ENCODE peak calls at places on chromosomes 7 and 10, in nine cellular contexts. N, H, C, F, E, T, Z, D and O are unnamed samples.

GRCh38 chr10:71817831-71818268 is 33.2 kb downstream of the PSAP start:
- DNase-seq in N (peak), D (no peak), T (no peak), H (no peak), E (no peak), C (no peak), F (no peak), Z (no peak), O (no peak)

GRCh38 chr10:71494470-71494869 is 97.8 kb downstream of the CDH23 start:
- DNase-seq in E (no peak), C (no peak), N (no peak), T (no peak), D (no peak), H (no peak), Z (no peak), F (no peak), O (no peak)

GRCh38 chr10:61108880-61109279 is 164.9 kb upstream of the RHOBTB1 start:
- DNase-seq in H (no peak), F (no peak), N (no peak), C (no peak), E (no peak), D (no peak), T (no peak), Z (no peak), O (no peak)

GRCh38 chr7:128124786-128125185 is 93.5 kb upstream of the LRRC4 start:
- DNase-seq in D (no peak), H (no peak), E (no peak), T (no peak), F (no peak), C (no peak), N (no peak), Z (no peak), O (no peak)

GRCh38 chr7:136105191-136105590 is 128.0 kb upstream of the MTPN start:
- DNase-seq in N (no peak), D (no peak), T (no peak), E (no peak), Z (no peak), H (no peak), F (no peak), C (no peak), O (no peak)

GRCh38 chr10:71447676-71448075 is 51.0 kb downstream of the CDH23 start:
- DNase-seq in F (no peak), C (no peak), N (no peak), E (no peak), Z (no peak), H (no peak), T (no peak), D (no peak), O (no peak)

GRCh38 chr10:12729885-12730284 is 271.6 kb downstream of the CCDC3 start:
- DNase-seq in E (no peak), D (no peak), T (peak), Z (no peak), F (no peak), N (no peak), H (peak), C (peak), O (peak)

GRCh38 chr7:78489851-78490250 is 691.3 kb downstream of the PHTF2 start:
- DNase-seq in F (no peak), D (no peak), E (no peak), T (no peak), Z (no peak), C (no peak), H (no peak), N (no peak), O (no peak)

GRCh38 chr7:108145401-108145800 is 15.2 kb upstream of the LAMB4 start:
- DNase-seq in N (no peak), C (no peak), Z (no peak), H (peak), F (no peak), D (no peak), T (no peak), E (no peak), O (no peak)

GRCh38 chr7:41861642-41862041 is 158.8 kb upstream of the INHBA start:
- DNase-seq in C (no peak), D (no peak), Z (no peak), T (no peak), N (no peak), H (no peak), E (no peak), F (no peak), O (no peak)

GRCh38 chr10:31197886-31198285 is 121.1 kb upstream of the ZEB1 start:
- DNase-seq in T (no peak), H (no peak), C (no peak), D (no peak), F (no peak), Z (no peak), N (no peak), E (no peak), O (no peak)

GRCh38 chr10:5963591-5963990 is 13.8 kb downstream of the IL15RA start:
- DNase-seq in C (no peak), E (no peak), Z (no peak), D (no peak), T (no peak), H (peak), F (no peak), N (no peak), O (no peak)

GRCh38 chr7:83648464-83649241 is at the start of gene SEMA3E:
- DNase-seq in H (peak), N (no peak), D (peak), F (peak), Z (no peak), E (peak), T (peak), C (no peak), O (no peak)

GRCh38 chr10:128936392-128936791 is 530.6 kb upstream of the MGMT start:
- DNase-seq in E (no peak), N (no peak), T (no peak), Z (no peak), F (no peak), H (no peak), C (no peak), D (no peak), O (no peak)

GRCh38 chr10:80141696-80142460 is 9.3 kb downstream of the PLAC9 start:
- DNase-seq in Z (no peak), N (peak), H (peak), D (no peak), T (no peak), C (no peak), E (no peak), F (no peak), O (no peak)
- H3K27ac ChIP-seq in Z (no peak), N (no peak), H (no peak), D (no peak), T (no peak), C (no peak), E (no peak), F (no peak), O (no peak)

GRCh38 chr7:39832519-39833085 is 117.5 kb upstream of the CDK13 start:
- DNase-seq in Z (no peak), H (no peak), C (no peak), N (no peak), D (no peak), E (no peak), T (no peak), F (no peak), O (no peak)
- H3K4me3 ChIP-seq in Z (no peak), H (no peak), C (no peak), N (no peak), D (peak), E (peak), T (peak), F (peak), O (peak)

GRCh38 chr7:104007614-104008013 is 18.2 kb upstream of the RELN start:
- DNase-seq in Z (no peak), C (no peak), N (no peak), T (no peak), E (no peak), H (no peak), F (no peak), D (no peak), O (no peak)

GRCh38 chr7:104012815-104013214 is 23.4 kb upstream of the RELN start:
- DNase-seq in T (no peak), N (no peak), F (no peak), Z (no peak), C (no peak), D (no peak), H (no peak), E (no peak), O (no peak)

GRCh38 chr7:104008107-104008506 is 18.6 kb upstream of the RELN start:
- DNase-seq in Z (no peak), T (no peak), H (no peak), D (no peak), F (no peak), E (no peak), C (no peak), N (no peak), O (no peak)

GRCh38 chr7:104010052-104010909 is 20.8 kb upstream of the RELN start:
- DNase-seq in E (no peak), N (no peak), T (no peak), Z (no peak), D (no peak), H (peak), C (no peak), F (no peak), O (no peak)

GRCh38 chr7:104011829-104012228 is 22.4 kb upstream of the RELN start:
- DNase-seq in E (no peak), F (no peak), D (no peak), N (no peak), Z (no peak), H (no peak), C (no peak), T (peak), O (no peak)
- H3K27ac ChIP-seq in E (no peak), F (no peak), D (no peak), N (no peak), Z (no peak), H (no peak), C (no peak), T (peak), O (no peak)

GRCh38 chr7:151410405-151411390 is 860 bp upstream of the WDR86 start:
- DNase-seq in N (no peak), E (no peak), C (no peak), T (peak), H (peak), D (no peak), F (no peak), Z (peak), O (peak)

GRCh38 chr7:151411551-151411950 is 1.7 kb upstream of the WDR86 start:
- DNase-seq in T (no peak), D (no peak), Z (no peak), H (no peak), E (no peak), F (no peak), C (no peak), N (no peak), O (no peak)

GRCh38 chr7:151408498-151408838 is 1.4 kb downstream of the WDR86 start:
- DNase-seq in F (no peak), C (no peak), E (no peak), Z (no peak), H (no peak), N (no peak), T (no peak), D (no peak), O (no peak)

GRCh38 chr7:151408839-151409554 is 841 bp downstream of the WDR86 start:
- DNase-seq in N (no peak), E (no peak), Z (peak), H (peak), C (no peak), F (no peak), D (no peak), T (peak), O (no peak)

GRCh38 chr7:151409555-151410404 is at the start of gene WDR86:
- DNase-seq in E (no peak), H (peak), F (no peak), Z (peak), T (peak), N (no peak), C (no peak), D (no peak), O (peak)
- H3K4me3 ChIP-seq in E (peak), H (peak), F (peak), Z (no peak), T (peak), N (peak), C (peak), D (no peak), O (peak)

DNA sequence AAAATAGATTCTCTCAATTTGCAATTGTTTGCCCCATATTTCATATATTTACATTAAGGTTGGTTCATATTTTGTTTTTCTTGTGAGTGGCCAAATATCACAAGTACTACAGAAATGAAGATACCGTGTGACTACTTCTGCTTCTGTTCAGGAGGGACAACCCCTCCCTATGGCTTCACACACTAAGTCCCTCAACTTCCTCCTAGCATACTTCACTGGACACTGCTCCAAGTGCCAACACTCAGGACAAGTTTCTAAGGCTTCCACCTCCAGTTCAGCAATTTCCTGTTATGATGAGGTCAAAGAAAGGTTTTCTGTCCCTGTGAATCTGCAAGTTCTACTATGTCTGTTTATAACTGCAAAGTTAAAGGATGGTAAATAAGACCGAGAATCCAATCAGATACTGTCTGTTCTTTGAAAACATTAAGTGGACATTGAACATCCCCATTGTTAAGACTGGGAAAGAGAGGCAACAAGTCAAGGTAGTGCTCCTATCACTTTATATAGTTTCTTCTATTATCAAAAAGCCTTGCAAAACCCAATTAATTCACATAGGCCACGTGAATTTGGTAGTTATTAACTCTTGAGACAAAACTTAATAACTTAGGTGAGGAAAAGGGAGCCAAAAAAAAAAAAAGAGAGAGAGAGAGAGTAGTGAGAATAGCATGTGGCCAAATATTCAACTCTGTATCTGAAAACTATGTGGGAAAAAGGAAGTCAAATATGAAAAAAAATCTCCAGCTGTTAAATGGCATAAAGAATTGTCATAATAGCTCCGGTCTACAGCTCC is 81.3 kb upstream of the DKK1 start:
- DNase-seq in H (no peak), C (no peak), T (peak), N (no peak), Z (no peak), F (no peak), D (no peak), E (peak), O (no peak)
- H3K27ac ChIP-seq in H (no peak), C (no peak), T (no peak), N (no peak), Z (no peak), F (peak), D (peak), E (peak), O (no peak)

GRCh38 chr10:123147635-123148413 is at the start of gene HMX2:
- DNase-seq in H (peak), E (no peak), N (no peak), C (no peak), F (no peak), Z (no peak), D (no peak), T (peak), O (no peak)

GRCh38 chr10:123146892-123147634 is 873 bp upstream of the HMX2 start:
- DNase-seq in Z (no peak), E (no peak), H (no peak), C (no peak), N (no peak), T (no peak), F (no peak), D (no peak), O (peak)

GRCh38 chr10:123149162-123149567 is 1.2 kb downstream of the HMX2 start:
- DNase-seq in C (no peak), E (no peak), D (no peak), N (no peak), H (peak), F (no peak), Z (no peak), T (no peak), O (no peak)

GRCh38 chr10:123149568-123150228 is 1.8 kb downstream of the HMX2 start:
- DNase-seq in Z (peak), N (no peak), E (no peak), C (no peak), T (peak), H (peak), D (no peak), F (no peak), O (peak)

DNA sequence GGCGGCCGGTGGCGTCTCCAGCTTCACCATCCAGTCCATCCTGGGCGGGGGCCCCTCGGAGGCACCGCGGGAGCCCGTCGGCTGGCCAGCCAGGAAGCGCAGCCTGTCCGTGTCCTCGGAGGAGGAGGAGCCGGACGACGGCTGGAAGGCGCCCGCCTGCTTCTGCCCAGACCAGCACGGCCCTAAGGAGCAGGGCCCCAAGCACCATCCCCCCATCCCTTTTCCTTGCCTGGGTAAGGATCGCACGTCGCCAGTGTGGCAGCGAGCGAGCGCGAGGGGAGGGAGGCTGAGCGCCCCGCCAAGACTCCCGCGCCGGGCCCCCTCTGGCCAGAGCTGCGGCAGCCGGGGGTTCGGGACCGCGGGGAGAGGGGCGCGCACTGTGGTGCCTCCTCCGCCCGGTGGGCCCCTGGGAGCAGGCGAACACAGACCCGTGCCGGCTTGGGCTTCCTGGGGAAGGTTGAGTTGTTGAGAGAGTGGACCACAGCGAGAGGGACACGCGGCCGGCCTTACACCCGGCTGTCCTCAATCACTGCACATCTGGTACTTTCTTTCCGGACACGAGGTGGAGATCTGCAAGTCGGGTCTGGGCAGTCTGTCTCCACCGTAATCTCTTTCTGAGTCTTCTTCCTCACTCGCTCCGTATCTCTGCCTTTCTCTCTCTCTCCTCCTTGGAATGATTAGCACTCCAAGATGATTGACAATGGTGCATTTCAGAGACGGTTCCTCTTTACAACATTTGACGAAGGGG is 652 bp downstream of the HMX2 start:
- DNase-seq in F (no peak), D (no peak), E (no peak), C (no peak), N (no peak), H (peak), T (no peak), Z (no peak), O (no peak)
- H3K4me3 ChIP-seq in F (peak), D (no peak), E (peak), C (peak), N (no peak), H (no peak), T (peak), Z (no peak), O (peak)

GRCh38 chr10:3761111-3761686 is 23.8 kb downstream of the KLF6 start:
- DNase-seq in T (no peak), Z (peak), N (no peak), E (no peak), F (no peak), H (peak), D (no peak), C (no peak), O (no peak)
- H3K27ac ChIP-seq in T (no peak), Z (no peak), N (no peak), E (no peak), F (no peak), H (no peak), D (no peak), C (no peak), O (no peak)